ENCODE peak calls at places on chromosomes 2 and 18, in seven cellular contexts. P, C, K, W, O, D and R are unnamed samples.

GRCh38 chr18:63293930-63294329 is 25.6 kb downstream of the BCL2 start:
- DNase-seq in P (no peak), C (no peak), K (no peak), W (no peak), O (no peak), D (no peak), R (no peak)

GRCh38 chr2:23516546-23517256 is 131.7 kb downstream of the KLHL29 start:
- DNase-seq in P (no peak), C (no peak), K (no peak), W (no peak), O (peak), D (no peak), R (no peak)

GRCh38 chr2:168120730-168121129 is 126.7 kb downstream of the STK39 start:
- DNase-seq in P (no peak), C (peak), K (no peak), W (no peak), O (no peak), D (no peak), R (no peak)

GRCh38 chr2:169041594-169041993 is 10.5 kb upstream of the ABCB11 start:
- DNase-seq in P (no peak), C (no peak), K (no peak), W (no peak), O (no peak), D (no peak), R (no peak)

GRCh38 chr2:63192169-63192888 is 141.7 kb downstream of the OTX1 start:
- DNase-seq in P (no peak), C (peak), K (no peak), W (no peak), O (no peak), D (no peak), R (peak)

GRCh38 chr2:46230115-46230571 is 67.1 kb upstream of the EPAS1 start:
- DNase-seq in P (no peak), C (no peak), K (no peak), W (peak), O (peak), D (no peak), R (no peak)

GRCh38 chr18:36693931-36694661 is 134.7 kb downstream of the TPGS2 start:
- DNase-seq in P (no peak), C (peak), K (no peak), W (no peak), O (no peak), D (no peak), R (peak)

GRCh38 chr18:78922856-78923255 is 56.8 kb upstream of the SALL3 start:
- DNase-seq in P (no peak), C (no peak), K (no peak), W (no peak), O (no peak), D (no peak), R (no peak)

GRCh38 chr2:1972428-1972827 is 228.1 kb upstream of the PXDN start:
- DNase-seq in P (no peak), C (peak), K (no peak), W (no peak), O (peak), D (no peak), R (peak)

GRCh38 chr2:29259221-29259620 is 144.0 kb downstream of the CLIP4 start:
- DNase-seq in P (peak), C (no peak), K (no peak), W (no peak), O (no peak), D (no peak), R (no peak)

GRCh38 chr2:46922606-46923005 is 7.0 kb upstream of the MCFD2 start:
- DNase-seq in P (no peak), C (no peak), K (no peak), W (no peak), O (no peak), D (no peak), R (no peak)

GRCh38 chr2:237574894-237575868 is 8.8 kb downstream of the PRLH start:
- DNase-seq in P (no peak), C (no peak), K (no peak), W (no peak), O (peak), D (peak), R (no peak)

GRCh38 chr18:46084431-46084830 is 12.4 kb upstream of the PSTPIP2 start:
- DNase-seq in P (no peak), C (no peak), K (no peak), W (no peak), O (no peak), D (no peak), R (no peak)

GRCh38 chr18:49728542-49728941 is 84.8 kb downstream of the ACAA2 start:
- DNase-seq in P (no peak), C (peak), K (peak), W (peak), O (no peak), D (peak), R (no peak)

GRCh38 chr2:11417946-11418585 is 47.9 kb downstream of the E2F6 start:
- DNase-seq in P (no peak), C (peak), K (no peak), W (no peak), O (no peak), D (no peak), R (no peak)

GRCh38 chr2:46674451-46674850 is 195.1 kb downstream of the TMEM247 start:
- DNase-seq in P (no peak), C (no peak), K (no peak), W (no peak), O (no peak), D (no peak), R (no peak)

GRCh38 chr2:207845202-207845864 is 75.6 kb upstream of the FZD5 start:
- DNase-seq in P (no peak), C (no peak), K (no peak), W (no peak), O (no peak), D (no peak), R (peak)

GRCh38 chr2:230903251-230904150 is 21.5 kb downstream of the GPR55 start:
- DNase-seq in P (no peak), C (no peak), K (no peak), W (no peak), O (no peak), D (no peak), R (no peak)

GRCh38 chr2:109128466-109129355 is at the start of gene SH3RF3:
- DNase-seq in P (no peak), C (peak), K (peak), W (peak), O (peak), D (peak), R (no peak)

GRCh38 chr2:32009479-32010256 is 1.1 kb downstream of the MEMO1 start:
- DNase-seq in P (no peak), C (no peak), K (peak), W (peak), O (peak), D (peak), R (no peak)

GRCh38 chr18:76968073-76968472 is 145.7 kb downstream of the ZNF236 start:
- DNase-seq in P (no peak), C (no peak), K (no peak), W (no peak), O (no peak), D (no peak), R (no peak)

GRCh38 chr2:132387126-132387525 is 29.5 kb upstream of the GPR39 start:
- DNase-seq in P (no peak), C (no peak), K (no peak), W (no peak), O (no peak), D (no peak), R (no peak)

GRCh38 chr2:200747668-200748618 is 63.8 kb upstream of the BZW1 start:
- DNase-seq in P (peak), C (no peak), K (no peak), W (no peak), O (no peak), D (no peak), R (no peak)

GRCh38 chr18:47184419-47185050 is 8.4 kb upstream of the IER3IP1 start:
- DNase-seq in P (no peak), C (peak), K (no peak), W (no peak), O (no peak), D (no peak), R (no peak)